ENCODE peak calls at places on chromosomes 16 and 17, in four cellular contexts. A is DMS153, R is NCI-H1092 treated with DMSO at 0.1 percent for 48 hours, P is heart right ventricle. O is an unnamed sample.

GRCh38 chr17:74454197-74455024 is 12.0 kb upstream of the CD300A start:
- DNase-seq in A (peak), R (peak), P (peak), O (peak)

GRCh38 chr17:53353919-53354351 is 468.8 kb upstream of the KIF2B start:
- DNase-seq in A (peak), R (peak), P (no peak), O (peak)

GRCh38 chr16:53224932-53225533 is 170.2 kb downstream of the CHD9 start:
- DNase-seq in A (no peak), R (no peak), P (no peak), O (no peak)

GRCh38 chr17:80866050-80866793 is 125.4 kb upstream of the CHMP6 start:
- DNase-seq in A (peak), R (peak), P (peak), O (peak)

GRCh38 chr17:63437287-63438091 is 8.6 kb downstream of the CYB561 start:
- DNase-seq in A (no peak), R (no peak), P (no peak), O (peak)

GRCh38 chr17:17749921-17750320 is 68.7 kb downstream of the RAI1 start:
- DNase-seq in A (no peak), R (peak), P (no peak), O (peak)

GRCh38 chr17:73042225-73042624 is 50.3 kb downstream of the SLC39A11 start:
- DNase-seq in A (no peak), R (no peak), P (no peak), O (no peak)

GRCh38 chr17:19346351-19347255 is 15.9 kb downstream of the B9D1 start:
- DNase-seq in A (peak), R (no peak), P (peak), O (no peak)

GRCh38 chr16:14095883-14096551 is 24.9 kb downstream of the MRTFB start:
- DNase-seq in A (no peak), R (no peak), P (no peak), O (peak)

GRCh38 chr16:30416624-30417298 is 9.4 kb downstream of the ZNF771 start:
- DNase-seq in A (no peak), R (no peak), P (no peak), O (no peak)

GRCh38 chr17:9512323-9513168 is 63.1 kb downstream of the STX8 start:
- DNase-seq in A (no peak), R (no peak), P (no peak), O (no peak)

GRCh38 chr16:25823891-25824290 is 132.1 kb downstream of the HS3ST4 start:
- DNase-seq in A (no peak), R (no peak), P (no peak), O (no peak)

GRCh38 chr17:40319651-40320550 is 10.9 kb downstream of the RARA start:
- DNase-seq in A (no peak), R (no peak), P (peak), O (no peak)

GRCh38 chr16:74898667-74899066 is 86.3 kb downstream of the WDR59 start:
- DNase-seq in A (no peak), R (no peak), P (no peak), O (no peak)

GRCh38 chr17:46979023-46979870 is at the start of gene RPRML:
- DNase-seq in A (no peak), R (peak), P (peak), O (peak)

GRCh38 chr17:83055911-83056582 is 23.4 kb upstream of the METRNL start:
- DNase-seq in A (no peak), R (no peak), P (no peak), O (no peak)

GRCh38 chr17:17909078-17909477 is 63.1 kb downstream of the TOM1L2 start:
- DNase-seq in A (no peak), R (no peak), P (no peak), O (no peak)

GRCh38 chr16:77273815-77274214 is 74.6 kb downstream of the SYCE1L start:
- DNase-seq in A (no peak), R (no peak), P (no peak), O (no peak)

GRCh38 chr17:18008496-18009268 is 30.3 kb downstream of the ATPAF2 start:
- DNase-seq in A (no peak), R (no peak), P (no peak), O (no peak)

GRCh38 chr17:81045590-81046095 is 10.7 kb downstream of the BAIAP2 start:
- DNase-seq in A (no peak), R (no peak), P (no peak), O (no peak)

GRCh38 chr17:82230627-82231311 is 1.9 kb downstream of the SLC16A3 start:
- DNase-seq in A (peak), R (no peak), P (peak), O (no peak)

GRCh38 chr16:55058576-55058975 is 127.9 kb downstream of the IRX5 start:
- DNase-seq in A (no peak), R (no peak), P (no peak), O (no peak)

GRCh38 chr17:78665952-78666920 is 89.0 kb upstream of the DNAH17 start:
- DNase-seq in A (no peak), R (no peak), P (no peak), O (no peak)

GRCh38 chr16:68147438-68147837 is 62.3 kb downstream of the NFATC3 start:
- DNase-seq in A (no peak), R (no peak), P (no peak), O (no peak)

GRCh38 chr17:79845601-79845949 is 6.3 kb upstream of the CBX4 start:
- DNase-seq in A (no peak), R (no peak), P (no peak), O (no peak)

GRCh38 chr17:57388326-57388725 is 132.0 kb downstream of the MSI2 start:
- DNase-seq in A (no peak), R (no peak), P (no peak), O (no peak)

GRCh38 chr16:67926181-67926742 is 5.4 kb downstream of the CTRL start:
- DNase-seq in A (peak), R (peak), P (no peak), O (peak)

GRCh38 chr16:67718668-67719047 is 458 bp downstream of the GFOD2 start:
- DNase-seq in A (no peak), R (peak), P (no peak), O (no peak)

GRCh38 chr16:85930321-85930720 is 31.4 kb downstream of the IRF8 start:
- DNase-seq in A (no peak), R (no peak), P (no peak), O (no peak)

GRCh38 chr17:64418506-64419339 is 28.1 kb upstream of the PECAM1 start:
- DNase-seq in A (peak), R (peak), P (no peak), O (peak)

GRCh38 chr16:1046271-1046955 is 26.1 kb upstream of the SSTR5 start:
- DNase-seq in A (no peak), R (no peak), P (no peak), O (no peak)

O was measured in body of pancreas.